ENCODE peak calls at places on chromosomes 6 and 20, in five cellular contexts. C is A549, U is upper lobe of left lung, D is HepG2, M is K562. F is an unnamed sample. For H3K4me1, the result is how much of the 10 kb centered on the place peaks cover.

GRCh38 chr6:82270791-82271392 is 23.3 kb upstream of the IBTK start:
- ATAC-seq in C (peak), U (peak), D (no peak), M (peak), F (no peak)

GRCh38 chr6:43089874-43090556 is 13.9 kb downstream of the PTK7 start:
- ATAC-seq in C (no peak), U (peak), D (peak), M (no peak), F (no peak)

GRCh38 chr6:56433119-56433518 is 185.7 kb upstream of the COL21A1 start:
- ATAC-seq in C (no peak), U (no peak), D (no peak), M (no peak), F (no peak)

GRCh38 chr6:132334517-132334876 is 66.8 kb downstream of the MOXD1 start:
- ATAC-seq in C (peak), U (no peak), D (no peak), M (no peak), F (no peak)

GRCh38 chr6:47435254-47435612 is 42.4 kb upstream of the CD2AP start:
- ATAC-seq in C (no peak), U (no peak), D (no peak), M (no peak), F (no peak)

GRCh38 chr6:163490826-163491577 is 76.5 kb downstream of the QKI start:
- ATAC-seq in C (peak), U (peak), D (no peak), M (no peak), F (no peak)

GRCh38 chr6:32166411-32167061 is 2.1 kb downstream of the EGFL8 start:
- ATAC-seq in C (peak), U (peak), D (no peak), M (peak), F (no peak)

GRCh38 chr6:144063246-144063743 is 32.1 kb downstream of the SF3B5 start:
- ATAC-seq in C (peak), U (no peak), D (peak), M (peak), F (no peak)

GRCh38 chr6:119156742-119157494 is 78.5 kb upstream of the FAM184A start:
- ATAC-seq in C (no peak), U (no peak), D (no peak), M (no peak), F (no peak)

GRCh38 chr20:38927902-38928578 is 1.8 kb downstream of the FAM83D start:
- ATAC-seq in C (no peak), U (no peak), D (no peak), M (no peak), F (no peak)

GRCh38 chr20:4665591-4665990 is 56.1 kb upstream of the PRND start:
- ATAC-seq in C (no peak), U (no peak), D (no peak), M (no peak), F (no peak)

GRCh38 chr6:79842382-79843040 is 104.8 kb downstream of the ELOVL4 start:
- ATAC-seq in C (no peak), U (no peak), D (no peak), M (no peak), F (no peak)

GRCh38 chr6:104326173-104327001 is 533.3 kb downstream of the HACE1 start:
- ATAC-seq in C (no peak), U (peak), D (no peak), M (peak), F (peak)
- H3K4me1 ChIP-seq in C (under half), U (under half), D (under half), M (under half), F (under half)

DNA sequence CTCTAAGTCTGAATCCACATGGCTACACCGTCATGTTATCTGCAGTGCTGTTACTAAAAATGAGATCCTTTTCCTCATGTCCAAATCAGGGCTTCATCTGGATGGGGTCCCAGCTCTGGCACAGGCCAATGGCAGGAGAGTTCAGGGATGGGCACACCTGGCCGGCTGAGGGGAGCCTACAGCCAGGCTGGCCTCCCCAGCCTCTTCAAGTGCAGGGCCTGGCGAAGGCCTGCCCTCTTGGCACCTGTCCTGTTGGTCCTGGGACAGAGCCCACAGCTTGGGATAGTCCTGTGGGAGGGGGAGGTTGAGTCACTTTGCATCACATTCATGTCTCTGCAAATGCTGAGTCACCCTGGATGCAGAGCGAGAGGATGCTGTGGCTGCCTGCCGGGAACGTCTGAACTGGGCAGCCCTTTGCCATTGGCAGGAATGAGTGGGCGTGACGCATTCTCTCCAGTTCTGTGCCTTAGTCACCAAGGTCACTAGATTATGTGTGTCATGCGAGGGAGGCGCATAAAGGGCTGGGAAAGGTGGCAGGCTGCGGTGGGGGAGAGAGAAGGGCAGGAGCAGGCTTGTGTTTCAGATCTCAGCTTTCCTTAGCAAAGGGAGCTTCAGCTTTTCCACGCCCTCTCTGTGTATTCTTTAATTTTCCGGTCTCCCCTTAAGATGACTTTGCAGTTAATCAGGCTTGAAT is 223.2 kb upstream of the ECI2 start:
- ATAC-seq in C (peak), U (peak), D (peak), M (peak), F (peak)
- TF ChIP-seq EP300 in C (peak), U (no peak), D (no peak), M (peak), F (no peak)

GRCh38 chr6:105136433-105137350 is 43.1 kb downstream of the POPDC3 start:
- ATAC-seq in C (peak), U (peak), D (peak), M (peak), F (peak)
- H3K4me3 ChIP-seq in C (peak), U (peak), D (peak), M (peak), F (peak)

GRCh38 chr6:125217369-125217768 is 63.8 kb downstream of the TPD52L1 start:
- ATAC-seq in C (no peak), U (no peak), D (no peak), M (no peak), F (no peak)

GRCh38 chr6:125215252-125215819 is 61.8 kb downstream of the TPD52L1 start:
- ATAC-seq in C (no peak), U (no peak), D (no peak), M (no peak), F (no peak)

GRCh38 chr6:125219451-125219942 is 65.9 kb downstream of the TPD52L1 start:
- ATAC-seq in C (no peak), U (no peak), D (no peak), M (no peak), F (no peak)

GRCh38 chr6:125213936-125214335 is 60.4 kb downstream of the TPD52L1 start:
- ATAC-seq in C (peak), U (no peak), D (no peak), M (peak), F (no peak)

DNA sequence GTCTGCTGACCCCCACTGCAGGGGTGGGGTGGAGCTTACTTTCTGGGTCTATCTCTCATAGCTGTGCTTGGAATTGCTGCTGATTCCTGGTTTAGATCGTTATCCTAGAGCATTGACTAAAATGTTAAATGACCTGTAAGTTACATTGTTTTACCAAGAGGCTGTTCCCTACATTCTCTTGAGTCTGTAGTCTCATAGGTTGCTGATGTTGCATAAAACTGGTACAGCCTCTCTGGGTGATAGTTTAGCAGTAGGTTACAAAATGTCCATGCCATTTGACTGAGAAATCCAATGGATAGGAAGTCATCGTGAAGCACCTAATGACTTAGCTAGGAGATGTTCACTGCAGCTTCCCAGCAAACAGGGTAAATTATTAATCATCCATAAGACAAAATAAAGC is 62.4 kb downstream of the TPD52L1 start:
- ATAC-seq in C (no peak), U (no peak), D (no peak), M (no peak), F (no peak)
- H3K4me1 ChIP-seq in C (under half), U (under half), D (under half), M (under half), F (under half)

DNA sequence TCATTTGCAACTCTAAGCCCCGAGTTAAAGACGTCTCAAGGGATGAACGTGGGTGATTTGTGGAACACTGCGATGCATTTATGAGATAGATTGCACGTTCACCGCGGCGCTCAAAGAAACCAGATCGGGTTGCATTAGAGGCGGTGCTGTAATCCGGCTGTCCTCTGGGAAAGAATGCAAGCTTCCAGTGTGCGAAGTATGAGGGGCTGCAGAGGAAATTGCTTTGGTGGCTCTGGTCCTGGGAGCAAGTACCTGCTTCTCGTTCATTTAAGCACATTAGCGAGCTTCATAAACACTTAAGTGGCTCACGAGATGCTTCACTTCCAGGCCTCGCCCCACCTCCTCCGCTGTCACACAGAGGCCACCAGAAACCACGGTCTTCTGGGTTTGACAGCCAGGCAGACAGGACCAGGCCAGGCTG is 182.3 kb downstream of the CDH4 start:
- ATAC-seq in C (no peak), U (no peak), D (no peak), M (no peak), F (no peak)
- TF ChIP-seq EP300 in C (no peak), U (no peak), D (no peak), M (no peak), F (no peak)

GRCh38 chr20:57071283-57071701 is 195.1 kb downstream of the BMP7 start:
- ATAC-seq in C (peak), U (no peak), D (no peak), M (peak), F (no peak)
- H3K4me3 ChIP-seq in C (no peak), U (no peak), D (no peak), M (no peak), F (no peak)

GRCh38 chr6:156879235-156879995 is 102.2 kb downstream of the ARID1B start:
- ATAC-seq in C (no peak), U (no peak), D (no peak), M (no peak), F (no peak)
- H3K4me1 ChIP-seq in C (under half), U (under half), D (under half), M (under half), F (under half)

GRCh38 chr6:128570439-128571063 is 50.2 kb upstream of the PTPRK start:
- ATAC-seq in C (peak), U (no peak), D (peak), M (no peak), F (no peak)
- TF ChIP-seq EP300 in C (no peak), U (no peak), D (no peak), M (no peak), F (no peak)